ENCODE peak calls at places on chromosomes 13 and 19, in five cellular contexts. One of them, this sample, is unnamed.

GRCh38 chr19:51615991-51616390 is 14.2 kb downstream of the SIGLEC5 start:
- DNase-seq in myocyte: no peak
- DNase-seq in uterus: no peak
- DNase-seq in fibroblast of pulmonary artery: no peak
- DNase-seq in hepatic stellate cell: no peak
- DNase-seq in this sample: peak; percentile 86

GRCh38 chr19:12202250-12202649 is 39.4 kb downstream of the ZNF136 start:
- DNase-seq in hepatic stellate cell: no peak
- DNase-seq in uterus: no peak
- DNase-seq in myocyte: no peak
- DNase-seq in fibroblast of pulmonary artery: no peak
- DNase-seq in this sample: peak; percentile 22

GRCh38 chr19:15268192-15268927 is 36.1 kb upstream of the EPHX3 start:
- DNase-seq in hepatic stellate cell: no peak
- DNase-seq in fibroblast of pulmonary artery: no peak
- DNase-seq in myocyte: no peak
- DNase-seq in uterus: no peak
- DNase-seq in this sample: no peak

GRCh38 chr13:23899555-23899954 is 2.3 kb upstream of the C1QTNF9B start:
- DNase-seq in hepatic stellate cell: peak; percentile 22
- DNase-seq in myocyte: peak; percentile 55
- DNase-seq in fibroblast of pulmonary artery: peak; percentile 61
- DNase-seq in uterus: no peak
- DNase-seq in this sample: no peak

GRCh38 chr13:41610426-41610825 is 153.1 kb downstream of the RGCC start:
- DNase-seq in hepatic stellate cell: no peak
- DNase-seq in fibroblast of pulmonary artery: peak; percentile 99
- DNase-seq in uterus: peak; percentile 32
- DNase-seq in myocyte: peak; percentile 43
- DNase-seq in this sample: peak; percentile 94

GRCh38 chr13:85528578-85529215 is 270.5 kb downstream of the SLITRK6 start:
- DNase-seq in fibroblast of pulmonary artery: peak; percentile 49
- DNase-seq in uterus: no peak
- DNase-seq in hepatic stellate cell: no peak
- DNase-seq in myocyte: no peak
- DNase-seq in this sample: peak; percentile 4

GRCh38 chr13:54913668-54914067 is 1885.1 kb downstream of the OLFM4 start:
- DNase-seq in myocyte: no peak
- DNase-seq in hepatic stellate cell: no peak
- DNase-seq in fibroblast of pulmonary artery: no peak
- DNase-seq in uterus: no peak
- DNase-seq in this sample: no peak

GRCh38 chr13:49116873-49117272 is 103.3 kb upstream of the MLNR start:
- DNase-seq in myocyte: no peak
- DNase-seq in uterus: no peak
- DNase-seq in hepatic stellate cell: no peak
- DNase-seq in fibroblast of pulmonary artery: no peak
- DNase-seq in this sample: no peak

GRCh38 chr13:110109910-110110309 is 197.0 kb downstream of the COL4A1 start:
- DNase-seq in hepatic stellate cell: peak; percentile 93
- DNase-seq in fibroblast of pulmonary artery: peak; percentile 91
- DNase-seq in myocyte: peak; percentile 93
- DNase-seq in uterus: peak; percentile 77
- DNase-seq in this sample: no peak

GRCh38 chr13:29664591-29664990 is 69.1 kb upstream of the SLC7A1 start:
- DNase-seq in fibroblast of pulmonary artery: no peak
- DNase-seq in uterus: no peak
- DNase-seq in hepatic stellate cell: no peak
- DNase-seq in myocyte: no peak
- DNase-seq in this sample: no peak